ENCODE peak calls at places on chromosomes 1 and 21, in six cellular contexts. B is ovary, E is ELF-1, M is lower leg skin, H is NCI-H187, D is bronchial epithelial cell. T is an unnamed sample.

GRCh38 chr1:64537942-64538341 is 68.0 kb downstream of the CACHD1 start:
- DNase-seq in E (no peak), H (no peak), M (no peak), B (no peak), D (no peak), T (peak)

GRCh38 chr1:155158991-155159390 is 14.1 kb downstream of the KRTCAP2 start:
- DNase-seq in D (no peak), M (no peak), E (peak), B (no peak), H (no peak), T (no peak)

GRCh38 chr1:63817152-63817667 is 43.4 kb downstream of the ROR1 start:
- DNase-seq in D (no peak), H (no peak), E (no peak), M (no peak), B (no peak), T (peak)

GRCh38 chr1:237838320-237838719 is 52.4 kb downstream of the ZP4 start:
- DNase-seq in M (no peak), H (no peak), D (no peak), E (no peak), B (no peak), T (no peak)

GRCh38 chr1:193185861-193186714 is at the start of gene B3GALT2:
- DNase-seq in E (no peak), M (no peak), H (no peak), B (no peak), D (peak), T (no peak)

GRCh38 chr1:185368313-185368712 is 51.3 kb upstream of the IVNS1ABP start:
- DNase-seq in M (no peak), H (no peak), E (no peak), B (no peak), D (no peak), T (no peak)

GRCh38 chr1:2975466-2976179 is 45.6 kb upstream of the ACTRT2 start:
- DNase-seq in H (no peak), B (no peak), E (no peak), D (no peak), M (no peak), T (no peak)

GRCh38 chr1:209383422-209383821 is 200.1 kb upstream of the CAMK1G start:
- DNase-seq in E (no peak), B (no peak), H (no peak), M (no peak), D (peak), T (no peak)

GRCh38 chr21:46597896-46598343 is 7.0 kb downstream of the S100B start:
- DNase-seq in B (no peak), H (no peak), E (no peak), D (no peak), M (no peak), T (no peak)

GRCh38 chr1:10451286-10451685 is 1.5 kb downstream of the CORT start:
- DNase-seq in M (no peak), H (no peak), E (peak), B (no peak), D (no peak), T (no peak)

GRCh38 chr21:42423197-42423675 is 19.5 kb downstream of the UBASH3A start:
- DNase-seq in B (no peak), E (no peak), D (no peak), H (no peak), M (no peak), T (no peak)

GRCh38 chr1:209652873-209653401 is 712 bp upstream of the LAMB3 start:
- DNase-seq in M (peak), D (peak), B (peak), E (peak), H (peak), T (peak)

GRCh38 chr1:202638019-202638887 is 72.0 kb downstream of the SYT2 start:
- DNase-seq in H (peak), E (no peak), B (no peak), D (no peak), M (no peak), T (no peak)

GRCh38 chr1:62573675-62574074 is 23.6 kb upstream of the ANGPTL3 start:
- DNase-seq in M (no peak), H (no peak), E (no peak), D (no peak), B (no peak), T (no peak)

GRCh38 chr1:153353226-153353947 is 4.3 kb upstream of the S100A9 start:
- DNase-seq in H (no peak), B (peak), D (no peak), E (peak), M (no peak), T (no peak)

GRCh38 chr1:18111605-18112297 is 4.2 kb downstream of the IGSF21 start:
- DNase-seq in B (no peak), D (no peak), H (no peak), M (no peak), E (peak), T (no peak)

GRCh38 chr1:67748630-67749029 is 63.6 kb downstream of the GADD45A start:
- DNase-seq in E (no peak), B (no peak), H (no peak), D (peak), M (no peak), T (peak)

GRCh38 chr1:208298593-208299233 is 54.5 kb upstream of the PLXNA2 start:
- DNase-seq in M (no peak), H (no peak), B (no peak), E (no peak), D (no peak), T (peak)

GRCh38 chr1:15355968-15356621 is 53.6 kb upstream of the EFHD2 start:
- DNase-seq in M (no peak), B (no peak), D (no peak), E (peak), H (no peak), T (no peak)

GRCh38 chr1:47507921-47508894 is 70.4 kb downstream of the FOXD2 start:
- DNase-seq in H (no peak), B (no peak), D (no peak), E (peak), M (peak), T (peak)

T was measured in body of pancreas.